ENCODE peak calls at places on chromosomes 11 and 22, in six cellular contexts. P is stimulated activated CD8-positive, alpha-beta memory T cell treated with anti-CD3 and anti-CD28 coated beads, Interleukin-7, amount 100 ng/mL, for 48 hours; B is LHCN-M2; N is DMS153; M is T-helper 1 cell; Y is left lung. S is an unnamed sample.

GRCh38 chr22:36554101-36554500 is 25.1 kb upstream of the EIF3D start:
- DNase-seq in P (no peak), B (no peak), N (no peak), M (no peak), Y (no peak), S (no peak)

GRCh38 chr11:2911088-2912037 is 17.9 kb downstream of the PHLDA2 start:
- DNase-seq in P (no peak), B (no peak), N (no peak), M (no peak), Y (no peak), S (no peak)

GRCh38 chr11:47183969-47184368 is 2.3 kb downstream of the PACSIN3 start:
- DNase-seq in P (no peak), B (no peak), N (no peak), M (no peak), Y (no peak), S (no peak)

GRCh38 chr11:66973956-66974585 is 1.0 kb upstream of the C11orf86 start:
- DNase-seq in P (no peak), B (no peak), N (no peak), M (no peak), Y (no peak), S (no peak)

GRCh38 chr11:117819096-117820040 is 5.2 kb downstream of the FXYD2 start:
- DNase-seq in P (no peak), B (peak), N (peak), M (no peak), Y (peak), S (no peak)

GRCh38 chr11:118289411-118289810 is 15.1 kb upstream of the CD3E start:
- DNase-seq in P (no peak), B (no peak), N (no peak), M (no peak), Y (no peak), S (no peak)

GRCh38 chr22:19824197-19825015 is 30.3 kb downstream of the GNB1L start:
- DNase-seq in P (no peak), B (peak), N (no peak), M (no peak), Y (peak), S (no peak)

GRCh38 chr11:132994038-132994502 is 538.2 kb downstream of the OPCML start:
- DNase-seq in P (no peak), B (no peak), N (peak), M (no peak), Y (no peak), S (no peak)

GRCh38 chr11:35073691-35074382 is 65.1 kb upstream of the CD44 start:
- DNase-seq in P (no peak), B (peak), N (no peak), M (no peak), Y (no peak), S (no peak)

GRCh38 chr11:7506243-7506642 is 7.6 kb upstream of the PPFIBP2 start:
- DNase-seq in P (no peak), B (no peak), N (no peak), M (no peak), Y (no peak), S (no peak)

GRCh38 chr11:122751298-122752070 is 86.8 kb upstream of the CRTAM start:
- DNase-seq in P (no peak), B (peak), N (no peak), M (no peak), Y (no peak), S (no peak)

GRCh38 chr11:43987384-43988039 is 45.1 kb downstream of the C11orf96 start:
- DNase-seq in P (no peak), B (peak), N (no peak), M (no peak), Y (peak), S (no peak)

GRCh38 chr11:15291885-15292284 is 177.2 kb downstream of the INSC start:
- DNase-seq in P (no peak), B (no peak), N (peak), M (no peak), Y (no peak), S (no peak)

GRCh38 chr11:16612801-16613400 is 125.5 kb upstream of the C11orf58 start:
- DNase-seq in P (no peak), B (no peak), N (peak), M (no peak), Y (peak), S (no peak)

GRCh38 chr22:42991010-42991651 is 23.8 kb downstream of the PACSIN2 start:
- DNase-seq in P (no peak), B (peak), N (no peak), M (no peak), Y (no peak), S (no peak)

GRCh38 chr22:39348909-39349505 is 784 bp upstream of the SYNGR1 start:
- DNase-seq in P (no peak), B (no peak), N (no peak), M (no peak), Y (peak), S (no peak)

GRCh38 chr22:24191381-24191841 is 10.1 kb downstream of the SUSD2 start:
- DNase-seq in P (no peak), B (no peak), N (no peak), M (no peak), Y (peak), S (no peak)

GRCh38 chr11:2655834-2656622 is 43.8 kb downstream of the KCNQ1OT1 start:
- DNase-seq in P (no peak), B (peak), N (peak), M (no peak), Y (no peak), S (no peak)

GRCh38 chr11:44258190-44258489 is 51.8 kb downstream of the ALX4 start:
- DNase-seq in P (no peak), B (peak), N (no peak), M (no peak), Y (no peak), S (no peak)

GRCh38 chr22:39408173-39408572 is 8.6 kb downstream of the TAB1 start:
- DNase-seq in P (no peak), B (no peak), N (no peak), M (no peak), Y (no peak), S (no peak)

S was measured in activated effector memory CD4-positive, alpha-beta T cell treated with Interleukin-2 at 50 U/mL for 16 hours.